ENCODE peak calls at places on chromosomes 4 and X, in seven cellular contexts. G is GM12878, S is stomach, P is A549, H is tibial nerve, E is ovary, K is adrenal gland. W is an unnamed sample.
A peak's percentile ranks its signal among the peaks of the same experiment; 100 is the strongest.

GRCh38 chrX:151722241-151722846 is 6.5 kb downstream of the FATE1 start:
- DNase-seq in G (no peak), S (peak; percentile 49), P (peak; percentile 5), H (no peak), E (peak; percentile 37), K (no peak), W (peak; percentile 68)

GRCh38 chrX:85930099-85930498 is 117.3 kb downstream of the CHM start:
- DNase-seq in G (no peak), S (no peak), P (no peak), H (no peak), E (no peak), K (no peak), W (no peak)

GRCh38 chrX:150848914-150849365 is 49.5 kb downstream of the CD99L2 start:
- DNase-seq in G (no peak), S (peak; percentile 72), P (peak; percentile 62), H (no peak), E (no peak), K (no peak), W (no peak)

GRCh38 chr4:74056858-74057562 is 18.5 kb upstream of the CXCL3 start:
- DNase-seq in G (no peak), S (no peak), P (peak; percentile 26), H (no peak), E (no peak), K (no peak), W (no peak)

GRCh38 chr4:44651425-44651824 is at the start of gene YIPF7:
- DNase-seq in G (no peak), S (no peak), P (no peak), H (no peak), E (no peak), K (no peak), W (no peak)

GRCh38 chr4:175109933-175110332 is 191.8 kb downstream of the ADAM29 start:
- DNase-seq in G (peak; percentile 8), S (no peak), P (no peak), H (no peak), E (no peak), K (no peak), W (no peak)

GRCh38 chr4:138802499-138802898 is 213.1 kb upstream of the NOCT start:
- DNase-seq in G (no peak), S (no peak), P (no peak), H (no peak), E (no peak), K (no peak), W (no peak)

GRCh38 chrX:40095588-40096394 is 2.0 kb downstream of the BCOR start:
- DNase-seq in G (no peak), S (no peak), P (no peak), H (no peak), E (peak; percentile 63), K (no peak), W (peak; percentile 87)

GRCh38 chr4:47623916-47624554 is 139.0 kb downstream of the ATP10D start:
- DNase-seq in G (no peak), S (no peak), P (no peak), H (no peak), E (no peak), K (no peak), W (no peak)

GRCh38 chr4:4759883-4760282 is 99.6 kb upstream of the MSX1 start:
- DNase-seq in G (no peak), S (no peak), P (no peak), H (no peak), E (no peak), K (no peak), W (no peak)

GRCh38 chr4:184746532-184746870 is 12.6 kb upstream of the CENPU start:
- DNase-seq in G (no peak), S (peak; percentile 76), P (no peak), H (peak; percentile 78), E (peak; percentile 55), K (peak; percentile 39), W (no peak)

DNA sequence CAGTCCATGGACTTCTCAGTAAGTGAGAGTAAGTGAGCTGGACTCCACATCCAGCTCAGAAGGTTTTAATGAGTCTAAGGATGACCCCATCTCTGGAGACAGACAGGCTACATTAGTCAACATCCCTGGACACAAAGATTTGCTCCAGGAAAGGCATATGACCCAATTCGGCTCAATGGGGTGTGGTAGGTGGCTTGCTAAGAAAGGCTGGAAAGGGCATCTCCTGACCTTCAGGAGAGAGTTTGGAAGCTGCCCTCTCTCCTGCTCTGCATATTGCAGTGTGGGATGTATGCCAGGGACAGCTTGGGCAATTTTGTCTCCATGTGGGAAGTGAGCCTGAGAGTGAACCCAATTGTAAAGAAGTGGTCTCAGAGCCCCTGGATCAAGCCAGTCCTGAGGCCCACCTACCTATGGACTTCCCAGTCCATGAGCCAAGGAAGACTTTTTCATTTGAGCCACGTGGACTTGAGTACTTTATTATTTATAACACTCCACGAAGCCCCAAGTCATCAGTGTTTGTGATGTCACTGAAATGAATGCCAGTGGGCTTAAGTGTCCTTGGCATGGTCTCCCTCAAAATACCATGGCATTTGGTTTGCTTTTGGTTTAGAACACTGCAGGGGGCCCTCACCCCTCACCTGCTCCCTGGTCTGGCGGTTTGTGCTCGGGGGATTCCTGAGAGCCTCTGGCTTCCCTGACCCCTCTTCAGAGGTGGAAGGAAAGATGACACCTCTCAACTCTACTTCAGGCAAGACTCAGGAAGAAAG is 10.4 kb upstream of the ABLIM2 start:
- DNase-seq in G (no peak), S (no peak), P (no peak), H (no peak), E (no peak), K (no peak), W (no peak)
- TF ChIP-seq POLR2A in G (no peak), S (no peak), P (no peak), H (no peak), E (no peak), K (no peak), W (no peak)

GRCh38 chrX:30791296-30792278 is 97.5 kb downstream of the TAB3 start:
- DNase-seq in G (no peak), S (peak; percentile 10), P (no peak), H (no peak), E (no peak), K (no peak), W (no peak)

GRCh38 chrX:30793075-30793766 is 95.8 kb downstream of the TAB3 start:
- DNase-seq in G (no peak), S (peak; percentile 15), P (no peak), H (no peak), E (no peak), K (no peak), W (no peak)

GRCh38 chrX:30794497-30794896 is 94.6 kb downstream of the TAB3 start:
- DNase-seq in G (no peak), S (no peak), P (no peak), H (no peak), E (no peak), K (no peak), W (no peak)

GRCh38 chrX:30795981-30796958 is 92.8 kb downstream of the TAB3 start:
- DNase-seq in G (no peak), S (peak; percentile 15), P (no peak), H (no peak), E (no peak), K (no peak), W (peak; percentile 31)

DNA sequence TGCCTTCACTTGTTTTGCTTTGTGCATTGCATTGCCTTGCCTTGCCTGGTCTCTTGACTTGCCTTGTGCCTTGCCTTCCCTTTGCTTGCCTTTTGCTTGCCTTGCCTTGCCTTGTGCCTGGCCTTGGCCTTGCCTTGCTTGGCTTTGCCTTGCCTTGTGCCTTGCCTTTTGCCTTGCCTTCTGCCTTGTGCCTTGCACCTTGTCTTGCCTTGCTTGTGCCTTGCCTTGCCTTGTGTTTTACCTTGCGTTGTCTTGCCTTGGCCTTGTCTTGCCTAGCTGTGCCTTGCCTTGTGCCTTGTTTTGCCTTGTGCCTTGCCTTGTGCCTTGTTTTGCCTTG is 95.3 kb downstream of the TAB3 start:
- DNase-seq in G (no peak), S (no peak), P (no peak), H (no peak), E (no peak), K (no peak), W (peak; percentile 54)
- H3K9me3 ChIP-seq in G (no peaks in the 10 kb centered on the region), S (peaks cover 5% of the 10 kb centered on the region), P (no peaks in the 10 kb centered on the region), H (no peaks in the 10 kb centered on the region), E (no peaks in the 10 kb centered on the region), K (no peaks in the 10 kb centered on the region), W (no peaks in the 10 kb centered on the region)

GRCh38 chrX:34961662-34962061 is 19.1 kb downstream of the FAM47B start:
- DNase-seq in G (no peak), S (no peak), P (no peak), H (no peak), E (no peak), K (no peak), W (no peak)

DNA sequence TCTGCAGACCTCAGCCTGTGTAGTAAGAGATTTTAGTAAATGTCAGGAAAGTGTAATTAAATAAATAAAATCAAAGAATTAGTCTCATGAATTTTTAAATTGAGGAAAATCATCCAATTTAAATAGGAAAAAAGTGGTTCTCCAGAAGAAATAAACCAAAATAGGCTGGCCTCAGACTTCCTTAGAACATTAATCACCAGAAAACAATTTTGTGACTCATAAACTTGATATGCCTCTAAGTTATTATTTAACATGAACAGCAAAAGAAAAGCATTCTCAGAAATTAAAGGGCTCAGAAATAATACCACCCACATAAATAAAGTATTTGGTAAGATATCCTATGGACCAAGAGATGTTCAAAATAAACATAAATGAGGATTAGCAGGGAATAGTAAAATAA is 14.3 kb downstream of the FAM47B start:
- DNase-seq in G (no peak), S (no peak), P (peak; percentile 7), H (no peak), E (no peak), K (no peak), W (no peak)
- TF ChIP-seq POLR2A in G (no peak), S (no peak), P (no peak), H (no peak), E (no peak), K (no peak), W (no peak)

DNA sequence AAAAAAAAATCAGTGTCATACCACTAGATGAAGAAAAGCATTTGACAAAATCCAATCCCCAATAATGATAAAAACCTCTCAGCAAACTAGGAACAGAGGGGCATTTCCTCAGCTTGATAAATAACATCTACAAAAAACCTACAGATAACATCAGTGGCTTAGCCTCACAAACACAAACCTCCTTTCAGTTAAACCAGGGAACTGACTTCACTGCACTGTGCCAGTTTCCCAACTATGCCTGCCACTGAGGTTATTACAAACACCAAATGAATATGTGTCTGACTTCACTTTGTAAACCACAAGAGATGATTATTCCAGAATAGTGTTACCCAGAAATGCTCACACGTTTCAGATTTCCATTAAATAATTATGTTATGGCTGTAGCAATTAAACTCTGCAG is 15.3 kb downstream of the MTMR8 start:
- DNase-seq in G (no peak), S (no peak), P (no peak), H (no peak), E (no peak), K (no peak), W (no peak)
- H3K9me3 ChIP-seq in G (no peaks in the 10 kb centered on the region), S (peaks cover 36% of the 10 kb centered on the region), P (no peaks in the 10 kb centered on the region), H (no peaks in the 10 kb centered on the region), E (peaks cover 11% of the 10 kb centered on the region), K (peaks cover 22% of the 10 kb centered on the region), W (peaks cover 95% of the 10 kb centered on the region)